ENCODE peak calls at places on chromosome 10, in four cellular contexts. S, T, E and Y are unnamed samples.

GRCh38 chr10:80459047-80459865 is 5.1 kb downstream of the TSPAN14 start:
- DNase-seq in T (peak), S (peak), E (no peak), Y (no peak)

GRCh38 chr10:13743101-13743693 is 156.4 kb downstream of the PRPF18 start:
- DNase-seq in T (no peak), S (no peak), E (no peak), Y (no peak)

GRCh38 chr10:4918236-4918635 is 45.0 kb upstream of the AKR1C1 start:
- DNase-seq in T (no peak), S (no peak), E (no peak), Y (no peak)

GRCh38 chr10:16930540-16930939 is 113.3 kb upstream of the RSU1 start:
- DNase-seq in T (no peak), S (no peak), E (no peak), Y (no peak)

GRCh38 chr10:17910144-17910789 is 41.5 kb upstream of the SLC39A12 start:
- DNase-seq in E (peak), T (peak), S (no peak), Y (peak)

GRCh38 chr10:52351911-52352310 is 37.8 kb downstream of the DKK1 start:
- DNase-seq in S (no peak), E (no peak), T (peak), Y (no peak)

GRCh38 chr10:124045794-124046355 is 47.5 kb downstream of the CHST15 start:
- DNase-seq in E (no peak), S (no peak), T (no peak), Y (no peak)

GRCh38 chr10:128254486-128254885 is 128.3 kb upstream of the MKI67 start:
- DNase-seq in S (no peak), T (peak), E (no peak), Y (no peak)

GRCh38 chr10:87733081-87733480 is 73.4 kb downstream of the PAPSS2 start:
- DNase-seq in E (no peak), S (no peak), T (no peak), Y (no peak)

GRCh38 chr10:4541292-4541691 is 284.7 kb upstream of the AKR1E2 start:
- DNase-seq in S (no peak), T (peak), E (no peak), Y (no peak)

GRCh38 chr10:48511066-48511854 is 93.6 kb downstream of the ARHGAP22 start:
- DNase-seq in T (no peak), S (no peak), E (no peak), Y (no peak)

GRCh38 chr10:128963246-128964099 is 503.6 kb upstream of the MGMT start:
- DNase-seq in E (no peak), S (no peak), T (no peak), Y (no peak)